ENCODE peak calls at places on chromosome 1, in ten cellular contexts. E is stomach, P is ovary, K is esophagus squamous epithelium, J is right lobe of liver, N is heart left ventricle, G is lower leg skin, B is GM12878, C is breast epithelium, R is HCT116. H is an unnamed sample.

GRCh38 chr1:66022904-66023620 is 230.4 kb downstream of the PDE4B start:
- DNase-seq in E (no peak), J (no peak), B (no peak), N (no peak), P (no peak), R (no peak), G (no peak), C (no peak), K (no peak), H (no peak)

GRCh38 chr1:110436635-110437034 is 14.3 kb upstream of the PROK1 start:
- DNase-seq in G (no peak), J (no peak), C (no peak), R (no peak), B (no peak), K (no peak), N (no peak), E (no peak), P (no peak), H (no peak)

GRCh38 chr1:27527857-27528700 is 38.1 kb upstream of the WASF2 start:
- DNase-seq in K (no peak), B (no peak), N (peak; percentile 58), C (no peak), J (no peak), G (no peak), E (peak; percentile 67), R (no peak), P (peak; percentile 80), H (no peak)

GRCh38 chr1:13702425-13703127 is 2.6 kb downstream of the PRDM2 start:
- DNase-seq in K (no peak), C (no peak), E (no peak), B (peak; percentile 89), N (no peak), R (no peak), G (no peak), J (no peak), P (no peak), H (no peak)

GRCh38 chr1:235821361-235821981 is 45.2 kb downstream of the LYST start:
- DNase-seq in N (no peak), G (no peak), R (no peak), C (no peak), E (no peak), K (no peak), J (no peak), B (no peak), P (no peak), H (no peak)

GRCh38 chr1:8858112-8858668 is 20.3 kb downstream of the ENO1 start:
- DNase-seq in P (no peak), G (no peak), C (no peak), E (peak; percentile 41), R (no peak), K (no peak), B (no peak), N (peak; percentile 52), J (no peak), H (peak; percentile 26)

GRCh38 chr1:24769656-24770651 is 24.7 kb downstream of the CLIC4 start:
- DNase-seq in R (no peak), B (no peak), P (no peak), E (no peak), C (no peak), N (no peak), K (no peak), G (no peak), J (no peak), H (no peak)

GRCh38 chr1:96964761-96965160 is 243.2 kb downstream of the PTBP2 start:
- DNase-seq in E (no peak), B (no peak), R (no peak), G (no peak), P (no peak), J (no peak), K (no peak), C (no peak), N (no peak), H (no peak)

GRCh38 chr1:153527023-153527724 is 8.6 kb downstream of the S100A6 start:
- DNase-seq in B (no peak), G (no peak), C (no peak), R (no peak), J (no peak), P (peak; percentile 8), N (no peak), K (no peak), E (no peak), H (no peak)
- TF ChIP-seq POLR2A in B (no peak), G (no peak), C (no peak), R (no peak), J (no peak), P (no peak), N (no peak), K (no peak), E (no peak), H (no peak)

GRCh38 chr1:150560986-150561829 is 12.0 kb downstream of the ADAMTSL4 start:
- DNase-seq in B (no peak), E (peak; percentile 96), R (peak; percentile 94), K (peak; percentile 64), P (peak; percentile 95), G (peak; percentile 99), N (peak; percentile 96), C (peak; percentile 95), J (peak; percentile 96), H (peak; percentile 87)

GRCh38 chr1:150564051-150564991 is 15.1 kb downstream of the MCL1 start:
- DNase-seq in E (no peak), G (no peak), C (no peak), K (no peak), P (no peak), R (no peak), J (no peak), N (no peak), B (no peak), H (no peak)

GRCh38 chr1:150562384-150563339 is 13.5 kb downstream of the ADAMTSL4 start:
- DNase-seq in E (peak; percentile 51), P (no peak), R (no peak), C (no peak), B (peak; percentile 97), G (no peak), N (peak; percentile 55), J (no peak), K (peak; percentile 55), H (no peak)

GRCh38 chr1:150561830-150562367 is 12.7 kb downstream of the ADAMTSL4 start:
- DNase-seq in B (no peak), R (peak; percentile 73), G (peak; percentile 99), P (peak; percentile 93), J (peak; percentile 96), K (peak; percentile 58), C (peak; percentile 96), N (peak; percentile 96), E (peak; percentile 95), H (peak; percentile 74)

DNA sequence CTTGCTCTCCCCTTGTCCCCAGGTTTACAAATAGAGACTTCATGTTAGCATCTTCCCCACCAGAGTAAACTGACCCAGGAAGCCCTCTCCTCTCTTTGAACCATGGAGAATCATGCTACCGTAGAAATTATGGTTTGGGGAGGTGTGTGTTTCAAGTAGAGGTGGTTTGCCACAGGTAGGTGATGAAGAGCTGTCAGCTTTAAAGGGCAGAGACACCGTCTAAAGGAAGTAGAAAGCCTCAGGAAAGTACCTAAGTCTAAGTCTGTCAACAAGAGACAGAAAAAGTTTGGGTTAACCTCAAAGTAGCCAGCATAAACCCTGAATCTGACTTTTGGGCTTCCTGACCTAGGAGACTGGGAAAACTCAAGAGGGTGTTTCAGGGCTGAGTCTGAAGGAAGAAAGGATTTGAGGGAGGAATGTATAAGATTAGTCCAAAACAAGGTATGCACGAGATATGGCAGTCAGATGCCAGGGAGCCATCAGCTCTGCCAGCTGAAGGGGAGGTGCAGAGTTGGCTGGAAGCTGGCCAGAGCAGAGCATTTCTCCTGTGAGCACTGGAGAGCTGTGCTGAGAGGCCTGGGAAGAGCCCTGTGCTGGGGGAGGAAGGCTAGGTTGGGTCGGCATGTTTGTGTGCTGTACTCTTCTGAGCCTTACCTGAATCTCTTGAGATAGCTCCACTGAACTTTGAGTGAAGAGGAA is 14.3 kb downstream of the ADAMTSL4 start:
- DNase-seq in G (no peak), K (no peak), P (peak; percentile 72), B (peak; percentile 83), N (peak; percentile 73), E (peak; percentile 90), R (no peak), C (no peak), J (peak; percentile 75), H (no peak)
- TF ChIP-seq POLR2A in G (no peak), K (peak; percentile 31), P (no peak), B (peak; percentile 51), N (no peak), E (no peak), R (no peak), C (peak; percentile 7), J (no peak), H (no peak)

DNA sequence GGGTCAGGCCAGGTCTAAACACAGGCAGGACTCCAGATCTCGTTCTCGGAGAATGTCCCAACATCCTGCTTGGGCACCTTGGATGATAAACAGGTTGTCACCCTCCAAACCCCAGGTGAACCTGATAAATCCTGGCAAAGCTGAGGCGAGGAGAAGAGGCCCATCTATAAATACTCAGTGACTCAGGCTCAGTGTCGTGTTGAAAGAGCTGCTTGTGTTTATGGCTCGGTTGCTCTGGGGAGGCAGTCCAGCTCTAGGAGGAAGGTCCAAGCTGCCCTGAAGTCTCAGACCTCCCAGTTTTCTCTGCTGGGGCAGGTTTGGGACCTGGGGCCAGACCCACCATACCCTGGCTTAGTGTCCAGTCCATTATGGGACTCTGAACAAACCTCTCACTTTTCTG is 15.8 kb upstream of the TRIM63 start:
- DNase-seq in K (no peak), P (no peak), R (no peak), E (no peak), J (no peak), B (no peak), N (peak; percentile 54), G (no peak), C (no peak), H (no peak)
- TF ChIP-seq POLR2A in K (no peak), P (no peak), R (no peak), E (no peak), J (no peak), B (no peak), N (peak; percentile 48), G (no peak), C (no peak), H (no peak)

GRCh38 chr1:33351281-33351660 is 30.4 kb upstream of the A3GALT2 start:
- DNase-seq in C (no peak), P (no peak), J (no peak), B (no peak), N (no peak), K (no peak), G (no peak), R (no peak), E (no peak), H (no peak)

GRCh38 chr1:33348676-33349080 is 27.8 kb upstream of the A3GALT2 start:
- DNase-seq in P (no peak), B (no peak), C (no peak), N (no peak), K (no peak), J (no peak), E (no peak), G (peak; percentile 82), R (no peak), H (no peak)

GRCh38 chr1:33349081-33349759 is 28.3 kb upstream of the A3GALT2 start:
- DNase-seq in J (peak; percentile 76), N (peak; percentile 58), B (no peak), R (no peak), G (no peak), E (peak; percentile 53), P (peak; percentile 73), C (no peak), K (no peak), H (peak; percentile 49)

GRCh38 chr1:33350611-33351280 is 29.8 kb upstream of the A3GALT2 start:
- DNase-seq in N (no peak), E (no peak), K (no peak), G (no peak), P (no peak), C (no peak), B (no peak), J (no peak), R (no peak), H (no peak)

DNA sequence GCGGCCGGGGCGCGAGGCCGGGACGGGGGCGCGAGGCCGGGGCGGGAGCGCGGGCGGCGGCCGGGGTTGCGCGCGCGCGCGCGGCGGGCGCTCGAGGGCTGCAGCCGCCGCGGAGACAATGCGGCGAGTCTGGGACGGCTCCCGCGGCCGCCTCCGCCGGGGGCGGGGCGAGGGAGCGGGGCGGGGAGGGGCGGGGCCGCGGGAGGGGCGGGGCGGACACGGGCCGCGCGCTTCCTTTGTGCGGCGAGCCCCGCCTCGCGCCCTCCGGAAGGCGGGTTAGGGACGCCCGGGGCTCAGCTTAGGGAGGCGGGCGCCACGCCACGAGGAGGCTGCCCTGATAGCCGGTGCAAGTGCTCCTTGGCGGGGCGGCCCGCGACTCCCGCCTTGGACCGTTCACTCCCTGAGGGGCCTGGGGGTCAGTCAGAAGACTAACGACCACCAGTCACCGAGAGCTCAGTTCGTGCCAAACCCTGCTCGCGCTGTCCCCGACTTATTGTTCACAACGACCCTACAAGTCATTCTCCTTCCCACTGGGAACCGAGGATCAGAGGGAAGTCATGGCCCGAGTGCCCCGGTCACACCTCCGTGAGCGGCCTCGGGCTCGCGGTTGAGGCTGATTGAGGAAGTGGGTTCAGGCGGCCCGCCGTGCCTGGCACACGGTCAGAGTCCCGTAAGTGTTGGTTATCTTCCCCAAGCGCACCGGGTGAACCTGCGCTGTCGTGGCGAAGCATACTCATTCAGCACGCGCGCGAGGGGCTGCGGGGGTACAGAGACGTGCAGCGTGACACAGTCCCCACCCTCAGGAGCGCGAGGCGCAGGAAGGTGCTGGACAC is 29.1 kb upstream of the A3GALT2 start:
- DNase-seq in K (no peak), C (peak; percentile 76), B (no peak), N (peak; percentile 90), E (peak; percentile 89), P (peak; percentile 89), G (peak; percentile 97), J (peak; percentile 92), R (peak; percentile 68), H (peak; percentile 96)
- TF ChIP-seq POLR2A in K (peak; percentile 75), C (peak; percentile 56), B (peak; percentile 93), N (peak; percentile 79), E (no peak), P (peak; percentile 68), G (no peak), J (peak; percentile 86), R (no peak), H (peak; percentile 62)